ENCODE peak calls at places on chromosomes 4 and X, in four cellular contexts. W is A549, T is K562, P is HepG2. Q is an unnamed sample.
A peak's percentile ranks its signal among the peaks of the same experiment; 100 is the strongest.

GRCh38 chr4:165944900-165945299 is 71.9 kb downstream of the TLL1 start:
- DNase-seq in W (no peak), T (no peak), P (no peak), Q (no peak)

GRCh38 chr4:81343046-81343445 is 128.0 kb upstream of the PRKG2 start:
- DNase-seq in W (no peak), T (no peak), P (no peak), Q (no peak)

GRCh38 chr4:25667931-25668557 is 12.4 kb downstream of the SLC34A2 start:
- DNase-seq in W (no peak), T (peak; percentile 28), P (peak; percentile 34), Q (peak; percentile 29)

GRCh38 chr4:138485498-138485897 is 243.3 kb upstream of the SLC7A11 start:
- DNase-seq in W (no peak), T (no peak), P (no peak), Q (no peak)

GRCh38 chr4:33924239-33924638 is 2320.1 kb downstream of the ARAP2 start:
- DNase-seq in W (peak; percentile 6), T (no peak), P (no peak), Q (peak; percentile 8)

GRCh38 chr4:59553063-59553738 is 1646.9 kb upstream of the ADGRL3 start:
- DNase-seq in W (peak; percentile 50), T (no peak), P (no peak), Q (no peak)

GRCh38 chr4:123750044-123750443 is 353.4 kb downstream of the SPRY1 start:
- DNase-seq in W (no peak), T (no peak), P (peak; percentile 87), Q (peak; percentile 44)

GRCh38 chrX:1614927-1615326 is at the start of gene ASMT:
- DNase-seq in W (no peak), T (no peak), P (no peak), Q (peak; percentile 28)

GRCh38 chr4:155805016-155805415 is 46.2 kb downstream of the GUCY1B1 start:
- DNase-seq in W (no peak), T (no peak), P (no peak), Q (no peak)

GRCh38 chrX:106940068-106940467 is 19.9 kb downstream of the CLDN2 start:
- DNase-seq in W (no peak), T (no peak), P (no peak), Q (no peak)

GRCh38 chr4:183444953-183445543 is 612 bp downstream of the CDKN2AIP start:
- DNase-seq in W (no peak), T (peak; percentile 51), P (no peak), Q (peak; percentile 55)

GRCh38 chr4:53693408-53693807 is 102.1 kb upstream of the LNX1 start:
- DNase-seq in W (peak; percentile 12), T (no peak), P (no peak), Q (no peak)

GRCh38 chr4:84413954-84414353 is 85.1 kb downstream of the NKX6-1 start:
- DNase-seq in W (no peak), T (no peak), P (no peak), Q (no peak)

DNA sequence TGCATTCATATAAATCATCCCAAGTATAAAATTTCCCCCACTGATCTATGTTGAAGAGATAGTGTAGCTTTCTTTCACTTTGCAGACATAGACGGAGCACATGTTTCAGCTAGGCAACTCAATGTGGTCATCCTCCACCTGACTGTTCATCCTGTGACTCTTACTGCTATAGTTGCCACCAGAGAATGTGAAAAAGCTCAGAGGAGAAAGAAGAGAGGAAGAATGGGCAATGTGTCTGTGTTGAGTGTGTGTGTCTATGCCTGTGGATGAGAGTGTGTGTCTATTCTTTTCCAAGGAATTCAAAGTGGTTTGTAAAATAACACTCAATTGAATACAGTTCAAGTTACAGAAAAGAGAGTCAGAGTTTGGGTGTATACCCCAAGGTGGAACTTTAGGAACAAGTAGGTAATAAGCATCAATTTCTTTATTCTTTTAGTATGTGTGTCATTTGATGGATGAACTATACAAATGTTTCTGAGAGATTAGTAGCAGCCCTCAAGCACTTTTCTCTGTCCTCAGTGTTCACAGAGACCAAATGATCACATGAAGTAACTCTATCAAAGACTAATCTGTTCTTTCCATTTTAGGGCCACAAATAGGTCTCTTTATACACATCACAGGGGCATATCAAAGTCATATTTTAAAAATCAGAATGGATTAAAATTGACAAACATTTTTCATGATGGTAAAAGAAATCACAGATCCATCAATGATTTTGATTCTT is 2.3 kb downstream of the SNCA start:
- DNase-seq in W (no peak), T (no peak), P (no peak), Q (no peak)
- TF ChIP-seq NR3C1 in W (no peak), T (no peak), P (no peak), Q (no peak)

GRCh38 chr4:88831063-88831462 is 133.4 kb upstream of the NAP1L5 start:
- DNase-seq in W (no peak), T (no peak), P (no peak), Q (no peak)
- TF ChIP-seq ESRRA in W (no peak), T (no peak), P (no peak), Q (no peak)

GRCh38 chrX:14027031-14027430 is 2.7 kb downstream of the GEMIN8 start:
- DNase-seq in W (no peak), T (no peak), P (no peak), Q (no peak)
- TF ChIP-seq NR3C1 in W (no peak), T (no peak), P (no peak), Q (no peak)

GRCh38 chr4:77433102-77433733 is 172.4 kb upstream of the CXCL13 start:
- DNase-seq in W (peak; percentile 50), T (peak; percentile 18), P (peak; percentile 53), Q (no peak)
- TF ChIP-seq ESRRA in W (no peak), T (no peak), P (no peak), Q (no peak)

GRCh38 chrX:103608305-103608963 is 671 bp downstream of the TCEAL3 start:
- DNase-seq in W (no peak), T (no peak), P (no peak), Q (no peak)

GRCh38 chrX:103610282-103610681 is 2.5 kb downstream of the TCEAL3 start:
- DNase-seq in W (no peak), T (no peak), P (no peak), Q (no peak)

GRCh38 chrX:103613362-103613761 is 5.6 kb downstream of the TCEAL3 start:
- DNase-seq in W (no peak), T (no peak), P (no peak), Q (no peak)

GRCh38 chrX:103607385-103608304 is at the start of gene TCEAL3:
- DNase-seq in W (no peak), T (no peak), P (no peak), Q (peak; percentile 48)
- TF ChIP-seq NR3C1 in W (no peak), T (no peak), P (no peak), Q (no peak)

GRCh38 chr4:98955229-98955628 is 26.3 kb upstream of the EIF4E start:
- DNase-seq in W (no peak), T (no peak), P (no peak), Q (no peak)

GRCh38 chr4:98946359-98946758 is 17.4 kb upstream of the EIF4E start:
- DNase-seq in W (no peak), T (no peak), P (no peak), Q (no peak)

GRCh38 chr4:98945297-98945850 is 16.4 kb upstream of the EIF4E start:
- DNase-seq in W (no peak), T (no peak), P (no peak), Q (no peak)

GRCh38 chr4:98951710-98952109 is 22.8 kb upstream of the EIF4E start:
- DNase-seq in W (no peak), T (peak; percentile 9), P (no peak), Q (no peak)

GRCh38 chr4:98950925-98951324 is 22.0 kb upstream of the EIF4E start:
- DNase-seq in W (no peak), T (no peak), P (no peak), Q (no peak)
- TF ChIP-seq ESRRA in W (no peak), T (no peak), P (no peak), Q (no peak)